ENCODE peak calls at places on chromosomes 6 and 20, in seven cellular contexts. R is SK-N-SH, W is HepG2, M is H1, G is K562, Y is GM12891, Z is GM12878. I is an unnamed sample.

GRCh38 chr20:59748555-59749292 is 144.4 kb downstream of the PHACTR3 start:
- DNase-seq in G (no peak), M (no peak), R (no peak), W (no peak), Z (no peak), Y (no peak), I (no peak)

GRCh38 chr6:113017316-113017715 is 670.2 kb downstream of the RFPL4B start:
- DNase-seq in G (no peak), M (no peak), Z (no peak), W (no peak), Y (no peak), R (no peak), I (no peak)

GRCh38 chr20:57074386-57074785 is 192.1 kb downstream of the BMP7 start:
- DNase-seq in G (no peak), W (no peak), Y (no peak), R (no peak), M (no peak), Z (no peak), I (no peak)

GRCh38 chr20:46699651-46700359 is 9.6 kb upstream of the SLC2A10 start:
- DNase-seq in W (peak), G (peak), Z (no peak), R (no peak), M (no peak), Y (no peak), I (no peak)

GRCh38 chr20:12924126-12924525 is 84.6 kb upstream of the SPTLC3 start:
- DNase-seq in M (no peak), Y (no peak), W (no peak), Z (no peak), R (no peak), G (no peak), I (no peak)

GRCh38 chr20:38191654-38192053 is 26.6 kb upstream of the TGM2 start:
- DNase-seq in Y (no peak), G (no peak), Z (no peak), R (no peak), W (no peak), M (no peak), I (no peak)

GRCh38 chr20:36460648-36461599 is 80.4 kb upstream of the MYL9 start:
- DNase-seq in M (peak), Z (peak), W (peak), R (peak), Y (peak), G (peak), I (peak)

GRCh38 chr6:36132221-36132895 is 2.0 kb downstream of the MAPK13 start:
- DNase-seq in R (no peak), Z (no peak), M (no peak), G (no peak), Y (no peak), W (no peak), I (no peak)

GRCh38 chr6:157461000-157461915 is 80.3 kb downstream of the ZDHHC14 start:
- DNase-seq in Z (peak), M (no peak), W (peak), G (peak), R (no peak), Y (peak), I (no peak)

GRCh38 chr6:139891471-139891870 is 517.0 kb upstream of the CITED2 start:
- DNase-seq in G (no peak), Z (no peak), M (no peak), W (no peak), Y (no peak), R (no peak), I (no peak)

GRCh38 chr6:165298426-165298825 is 11.0 kb downstream of the C6orf118 start:
- DNase-seq in R (no peak), G (no peak), Y (no peak), W (no peak), Z (no peak), M (no peak), I (no peak)

GRCh38 chr6:66961191-66961590 is 1254.2 kb upstream of the EYS start:
- DNase-seq in W (no peak), M (no peak), Z (no peak), Y (no peak), G (no peak), R (no peak), I (no peak)

GRCh38 chr6:70537266-70537665 is 29.5 kb upstream of the SDHAF4 start:
- DNase-seq in W (no peak), Z (no peak), Y (no peak), R (no peak), M (no peak), G (no peak), I (no peak)

GRCh38 chr6:128097019-128097418 is 196.2 kb upstream of the THEMIS start:
- DNase-seq in Z (no peak), W (no peak), Y (no peak), M (no peak), R (no peak), G (no peak), I (no peak)

GRCh38 chr6:72081880-72082279 is 195.5 kb downstream of the RIMS1 start:
- DNase-seq in Y (no peak), R (no peak), G (no peak), W (no peak), Z (no peak), M (no peak), I (no peak)

GRCh38 chr6:108758884-108759283 is 89.3 kb upstream of the ARMC2 start:
- DNase-seq in M (no peak), Z (no peak), G (no peak), W (no peak), R (no peak), Y (no peak), I (no peak)

GRCh38 chr6:18431581-18431980 is 44.4 kb downstream of the RNF144B start:
- DNase-seq in R (no peak), Z (no peak), Y (no peak), W (no peak), G (no peak), M (no peak), I (no peak)

GRCh38 chr6:109381007-109381746 is 1.1 kb downstream of the CD164 start:
- DNase-seq in M (no peak), Z (no peak), G (no peak), W (no peak), R (peak), Y (no peak), I (no peak)

GRCh38 chr6:158608221-158608620 is 36.3 kb downstream of the DYNLT1 start:
- DNase-seq in G (no peak), Y (no peak), R (no peak), M (no peak), W (no peak), Z (no peak), I (no peak)

GRCh38 chr6:139844907-139845306 is 470.5 kb upstream of the CITED2 start:
- DNase-seq in Y (no peak), M (no peak), Z (no peak), W (no peak), R (no peak), G (no peak), I (no peak)

GRCh38 chr6:143545976-143546547 is 34.5 kb upstream of the FUCA2 start:
- DNase-seq in W (peak), Y (no peak), M (no peak), R (no peak), Z (no peak), G (peak), I (no peak)

GRCh38 chr6:112911949-112912348 is 564.8 kb downstream of the RFPL4B start:
- DNase-seq in R (no peak), W (no peak), M (no peak), Z (no peak), Y (no peak), G (no peak), I (no peak)

GRCh38 chr6:34350100-34350936 is 42.2 kb downstream of the NUDT3 start:
- DNase-seq in R (peak), G (no peak), Z (no peak), Y (no peak), W (no peak), M (no peak), I (no peak)

GRCh38 chr20:1122388-1123315 is 4.2 kb downstream of the PSMF1 start:
- DNase-seq in M (no peak), Z (no peak), W (peak), R (no peak), Y (no peak), G (peak), I (no peak)
- TF ChIP-seq TAF1 in M (no peak), Z (no peak), W (no peak), R (no peak), Y (no peak), G (no peak), I (no peak)

DNA sequence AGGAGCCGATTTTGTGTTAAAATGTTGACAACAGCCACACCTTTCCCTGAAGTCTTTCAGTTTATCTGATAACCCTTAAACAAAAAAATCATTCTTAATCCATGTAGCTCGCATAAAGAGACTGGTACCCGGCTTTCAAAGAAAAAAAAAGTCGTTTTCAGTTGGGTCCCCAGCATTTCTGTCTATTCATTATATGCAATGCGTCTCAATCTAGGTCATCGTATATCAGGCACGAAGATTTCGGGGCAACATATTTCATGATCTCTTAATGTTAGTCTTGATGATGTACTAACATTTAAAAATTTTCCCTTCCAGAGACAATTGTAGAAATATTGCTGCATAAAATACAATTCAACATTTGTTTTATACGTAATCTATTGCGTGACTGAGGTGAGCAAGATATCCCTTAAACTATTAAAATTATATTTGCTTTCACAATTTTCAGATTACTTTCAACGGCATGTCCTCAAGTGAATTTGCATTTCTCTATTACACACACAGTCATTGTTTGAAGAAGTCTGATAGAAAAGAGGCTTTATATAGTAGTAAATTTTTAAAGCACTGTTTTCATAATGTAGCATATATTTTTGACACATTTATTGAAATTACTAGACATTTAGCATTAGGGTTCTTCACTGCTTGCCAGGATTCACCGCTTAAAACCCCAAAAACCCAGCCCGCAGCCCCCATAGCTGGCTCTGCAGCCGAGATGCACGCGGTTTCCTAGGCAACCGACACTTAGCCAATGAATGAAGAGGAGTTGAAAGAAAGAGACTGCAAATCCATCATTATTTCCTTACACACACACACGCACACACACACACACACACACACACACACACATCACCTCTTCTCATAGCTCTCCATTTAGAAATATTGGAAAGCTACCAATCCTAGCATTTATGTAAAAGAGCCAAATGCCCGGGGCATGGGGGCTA is 3.1 kb upstream of the TUBB2B start:
- DNase-seq in Z (no peak), M (no peak), W (no peak), R (peak), Y (no peak), G (no peak), I (no peak)
- TF ChIP-seq POLR2AphosphoS5 in Z (no peak), M (no peak), W (no peak), R (no peak), Y (no peak), G (no peak), I (no peak)

GRCh38 chr6:144757299-144757698 is 472.2 kb downstream of the UTRN start:
- DNase-seq in G (no peak), Z (no peak), Y (no peak), M (no peak), R (no peak), W (no peak), I (no peak)
- TF ChIP-seq TAF1 in G (no peak), Z (no peak), Y (no peak), M (no peak), R (no peak), W (no peak), I (no peak)

DNA sequence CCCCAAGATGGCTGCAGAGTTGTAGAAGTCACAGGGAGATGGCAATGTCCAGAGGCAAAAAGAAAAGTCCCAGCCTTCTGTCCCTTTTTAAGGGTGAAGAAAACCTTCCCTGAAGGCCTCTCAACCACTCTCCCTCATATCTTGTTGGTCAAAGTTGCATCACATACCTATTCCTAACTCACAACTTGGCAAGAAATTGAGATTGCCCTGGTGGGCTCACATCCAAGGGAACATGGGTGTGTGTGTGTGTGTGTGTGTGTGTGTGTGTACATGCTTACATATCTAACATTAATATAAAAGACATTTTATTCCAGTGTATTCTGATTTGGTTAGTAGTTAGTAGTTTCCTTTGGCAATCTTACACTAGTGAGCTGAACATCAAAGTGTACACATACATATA is 144.3 kb upstream of the SALL4 start:
- DNase-seq in Y (no peak), M (no peak), W (no peak), G (no peak), Z (no peak), R (no peak), I (no peak)
- TF ChIP-seq POLR2AphosphoS5 in Y (no peak), M (no peak), W (no peak), G (no peak), Z (no peak), R (no peak), I (no peak)

GRCh38 chr6:41799517-41799916 is 12.0 kb downstream of the TOMM6 start:
- DNase-seq in Z (no peak), G (no peak), R (no peak), Y (no peak), M (no peak), W (no peak), I (no peak)

GRCh38 chr6:41805830-41806774 is 18.6 kb downstream of the TOMM6 start:
- DNase-seq in G (no peak), W (no peak), Z (no peak), M (no peak), Y (no peak), R (no peak), I (no peak)

GRCh38 chr6:41798901-41799300 is 11.4 kb downstream of the TOMM6 start:
- DNase-seq in W (no peak), G (no peak), M (no peak), Y (no peak), Z (no peak), R (no peak), I (no peak)

GRCh38 chr6:41796474-41796873 is 9.0 kb downstream of the TOMM6 start:
- DNase-seq in M (no peak), Y (no peak), W (no peak), Z (no peak), G (no peak), R (no peak), I (no peak)

GRCh38 chr6:41801380-41801779 is 13.9 kb downstream of the TOMM6 start:
- DNase-seq in M (no peak), G (no peak), W (no peak), Y (no peak), Z (no peak), R (no peak), I (no peak)
- TF ChIP-seq TAF1 in M (no peak), G (no peak), W (no peak), Y (no peak), Z (no peak), R (no peak), I (no peak)

DNA sequence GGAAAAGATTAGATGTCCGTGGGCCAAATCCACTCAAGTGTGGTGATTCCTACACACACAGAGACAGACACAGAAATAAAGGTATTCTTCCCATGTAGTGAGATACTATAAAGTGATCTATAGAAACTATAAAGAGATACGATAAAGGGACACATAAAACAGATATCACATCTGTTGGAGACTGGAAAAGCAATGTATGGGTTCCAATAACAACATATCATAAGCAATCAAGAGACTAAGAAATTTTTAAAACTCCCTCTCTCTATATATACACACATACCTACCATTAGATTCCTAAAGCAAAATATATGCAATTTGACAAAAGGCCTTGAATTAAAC is 5.2 kb downstream of the PPP1R10 start:
- DNase-seq in W (no peak), M (no peak), Y (no peak), Z (no peak), G (no peak), R (no peak), I (no peak)
- TF ChIP-seq POLR2AphosphoS5 in W (no peak), M (no peak), Y (no peak), Z (no peak), G (no peak), R (no peak), I (no peak)

GRCh38 chr20:62321978-62322377 is 19.2 kb downstream of the ADRM1 start:
- DNase-seq in G (no peak), M (no peak), R (no peak), Z (no peak), Y (no peak), W (no peak), I (no peak)
- TF ChIP-seq TAF1 in G (no peak), M (no peak), R (no peak), Z (no peak), Y (no peak), W (no peak), I (no peak)

GRCh38 chr6:21026576-21027273 is 492.5 kb downstream of the CDKAL1 start:
- DNase-seq in G (no peak), W (no peak), R (no peak), M (no peak), Z (no peak), Y (no peak), I (no peak)
- TF ChIP-seq POLR2AphosphoS5 in G (no peak), W (no peak), R (peak), M (no peak), Z (no peak), Y (no peak), I (no peak)

DNA sequence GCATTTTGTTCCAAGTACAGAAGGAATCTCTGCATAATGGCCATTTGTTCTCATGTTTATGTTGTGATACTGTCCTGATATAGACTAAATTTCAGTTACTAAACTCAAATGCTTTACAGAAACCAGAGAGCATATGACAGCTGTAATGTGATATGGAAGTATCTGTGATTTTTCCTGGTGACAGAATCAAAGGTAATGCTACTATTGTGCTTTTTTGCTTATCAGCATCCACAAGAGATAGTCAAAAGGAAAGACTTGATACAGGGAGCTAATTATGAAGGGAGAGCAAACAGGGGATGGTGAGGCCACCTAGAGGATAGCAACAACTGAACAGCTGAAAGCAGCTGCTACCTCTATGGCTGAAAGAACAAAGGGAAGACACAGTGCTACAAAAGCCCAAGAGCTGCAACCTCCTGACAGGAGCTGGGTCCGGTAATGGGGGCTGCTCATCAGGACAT is 181.4 kb downstream of the PHF3 start:
- DNase-seq in G (no peak), W (peak), Y (no peak), M (no peak), R (peak), Z (no peak), I (no peak)
- TF ChIP-seq TAF1 in G (no peak), W (no peak), Y (no peak), M (no peak), R (no peak), Z (no peak), I (no peak)